ENCODE peak calls at places on chromosomes 16 and 17, in seven cellular contexts. One of them, this sample, is unnamed.
A peak's percentile ranks its signal among the peaks of the same experiment; 100 is the strongest.

GRCh38 chr17:60641810-60642220 is 35.8 kb upstream of the BCAS3 start:
- DNase-seq in A549: peak; percentile 81
- DNase-seq in right lobe of liver: no peak
- DNase-seq in transverse colon: peak; percentile 70
- DNase-seq in heart left ventricle: peak; percentile 78
- DNase-seq in breast epithelium: no peak
- DNase-seq in ovary: peak; percentile 70
- DNase-seq in this sample: peak; percentile 43

GRCh38 chr16:67936876-67937605 is 391 bp upstream of the PSMB10 start:
- DNase-seq in A549: peak; percentile 56
- DNase-seq in right lobe of liver: no peak
- DNase-seq in transverse colon: peak; percentile 83
- DNase-seq in heart left ventricle: no peak
- DNase-seq in breast epithelium: peak; percentile 56
- DNase-seq in ovary: no peak
- DNase-seq in this sample: peak; percentile 60

GRCh38 chr17:16374129-16374528 is 6.8 kb upstream of the UBB start:
- DNase-seq in A549: no peak
- DNase-seq in right lobe of liver: no peak
- DNase-seq in transverse colon: peak; percentile 35
- DNase-seq in heart left ventricle: no peak
- DNase-seq in breast epithelium: no peak
- DNase-seq in ovary: no peak
- DNase-seq in this sample: no peak

GRCh38 chr17:39591958-39592954 is 15.5 kb downstream of the NEUROD2 start:
- DNase-seq in A549: no peak
- DNase-seq in right lobe of liver: no peak
- DNase-seq in transverse colon: peak; percentile 41
- DNase-seq in heart left ventricle: no peak
- DNase-seq in breast epithelium: no peak
- DNase-seq in ovary: no peak
- DNase-seq in this sample: no peak

GRCh38 chr16:9119795-9120194 is 28.4 kb downstream of the HAPSTR1 start:
- DNase-seq in A549: no peak
- DNase-seq in right lobe of liver: no peak
- DNase-seq in transverse colon: no peak
- DNase-seq in heart left ventricle: peak; percentile 27
- DNase-seq in breast epithelium: peak; percentile 27
- DNase-seq in ovary: peak; percentile 66
- DNase-seq in this sample: no peak

GRCh38 chr17:50882851-50883250 is 16.7 kb upstream of the TOB1 start:
- DNase-seq in A549: peak; percentile 68
- DNase-seq in right lobe of liver: no peak
- DNase-seq in transverse colon: no peak
- DNase-seq in heart left ventricle: no peak
- DNase-seq in breast epithelium: no peak
- DNase-seq in ovary: no peak
- DNase-seq in this sample: no peak

GRCh38 chr17:75509528-75510258 is 5.6 kb downstream of the CASKIN2 start:
- DNase-seq in A549: no peak
- DNase-seq in right lobe of liver: peak; percentile 56
- DNase-seq in transverse colon: no peak
- DNase-seq in heart left ventricle: peak; percentile 85
- DNase-seq in breast epithelium: no peak
- DNase-seq in ovary: no peak
- DNase-seq in this sample: no peak

GRCh38 chr17:8859029-8859803 is 8.3 kb downstream of the PIK3R6 start:
- DNase-seq in A549: no peak
- DNase-seq in right lobe of liver: no peak
- DNase-seq in transverse colon: no peak
- DNase-seq in heart left ventricle: no peak
- DNase-seq in breast epithelium: no peak
- DNase-seq in ovary: no peak
- DNase-seq in this sample: no peak

GRCh38 chr17:38898291-38898679 is 27.1 kb upstream of the LASP1NB start:
- DNase-seq in A549: no peak
- DNase-seq in right lobe of liver: no peak
- DNase-seq in transverse colon: peak; percentile 62
- DNase-seq in heart left ventricle: no peak
- DNase-seq in breast epithelium: no peak
- DNase-seq in ovary: no peak
- DNase-seq in this sample: no peak

GRCh38 chr17:74523308-74523707 is 8.0 kb downstream of the CD300LB start:
- DNase-seq in A549: no peak
- DNase-seq in right lobe of liver: no peak
- DNase-seq in transverse colon: no peak
- DNase-seq in heart left ventricle: no peak
- DNase-seq in breast epithelium: no peak
- DNase-seq in ovary: no peak
- DNase-seq in this sample: no peak

GRCh38 chr16:80707686-80708085 is 96.7 kb downstream of the CDYL2 start:
- DNase-seq in A549: no peak
- DNase-seq in right lobe of liver: no peak
- DNase-seq in transverse colon: no peak
- DNase-seq in heart left ventricle: no peak
- DNase-seq in breast epithelium: no peak
- DNase-seq in ovary: no peak
- DNase-seq in this sample: no peak

GRCh38 chr17:39868554-39868942 is 546 bp downstream of the ZPBP2 start:
- DNase-seq in A549: no peak
- DNase-seq in right lobe of liver: no peak
- DNase-seq in transverse colon: no peak
- DNase-seq in heart left ventricle: no peak
- DNase-seq in breast epithelium: no peak
- DNase-seq in ovary: no peak
- DNase-seq in this sample: no peak

GRCh38 chr16:89324056-89325010 is 106.8 kb downstream of the ZNF778 start:
- DNase-seq in A549: no peak
- DNase-seq in right lobe of liver: peak; percentile 20
- DNase-seq in transverse colon: no peak
- DNase-seq in heart left ventricle: no peak
- DNase-seq in breast epithelium: no peak
- DNase-seq in ovary: no peak
- DNase-seq in this sample: no peak

GRCh38 chr16:87658564-87659225 is 56.4 kb downstream of the JPH3 start:
- DNase-seq in A549: no peak
- DNase-seq in right lobe of liver: no peak
- DNase-seq in transverse colon: no peak
- DNase-seq in heart left ventricle: no peak
- DNase-seq in breast epithelium: no peak
- DNase-seq in ovary: no peak
- DNase-seq in this sample: no peak

GRCh38 chr17:17235212-17236174 is 1.5 kb downstream of the FLCN start:
- DNase-seq in A549: no peak
- DNase-seq in right lobe of liver: no peak
- DNase-seq in transverse colon: no peak
- DNase-seq in heart left ventricle: no peak
- DNase-seq in breast epithelium: no peak
- DNase-seq in ovary: no peak
- DNase-seq in this sample: no peak

GRCh38 chr17:42010898-42011516 is 6.2 kb downstream of the DNAJC7 start:
- DNase-seq in A549: peak; percentile 76
- DNase-seq in right lobe of liver: no peak
- DNase-seq in transverse colon: no peak
- DNase-seq in heart left ventricle: no peak
- DNase-seq in breast epithelium: no peak
- DNase-seq in ovary: no peak
- DNase-seq in this sample: no peak

GRCh38 chr17:17201907-17202306 is 4.2 kb downstream of the PLD6 start:
- DNase-seq in A549: no peak
- DNase-seq in right lobe of liver: no peak
- DNase-seq in transverse colon: no peak
- DNase-seq in heart left ventricle: no peak
- DNase-seq in breast epithelium: no peak
- DNase-seq in ovary: no peak
- DNase-seq in this sample: no peak

GRCh38 chr17:12402963-12403622 is 262.6 kb upstream of the MYOCD start:
- DNase-seq in A549: peak; percentile 52
- DNase-seq in right lobe of liver: no peak
- DNase-seq in transverse colon: no peak
- DNase-seq in heart left ventricle: no peak
- DNase-seq in breast epithelium: no peak
- DNase-seq in ovary: no peak
- DNase-seq in this sample: no peak
- TF ChIP-seq CTCF in A549: no peak
- TF ChIP-seq CTCF in right lobe of liver: no peak
- TF ChIP-seq CTCF in transverse colon: no peak
- TF ChIP-seq CTCF in heart left ventricle: no peak
- TF ChIP-seq CTCF in breast epithelium: no peak
- TF ChIP-seq CTCF in ovary: no peak
- TF ChIP-seq CTCF in this sample: no peak

DNA sequence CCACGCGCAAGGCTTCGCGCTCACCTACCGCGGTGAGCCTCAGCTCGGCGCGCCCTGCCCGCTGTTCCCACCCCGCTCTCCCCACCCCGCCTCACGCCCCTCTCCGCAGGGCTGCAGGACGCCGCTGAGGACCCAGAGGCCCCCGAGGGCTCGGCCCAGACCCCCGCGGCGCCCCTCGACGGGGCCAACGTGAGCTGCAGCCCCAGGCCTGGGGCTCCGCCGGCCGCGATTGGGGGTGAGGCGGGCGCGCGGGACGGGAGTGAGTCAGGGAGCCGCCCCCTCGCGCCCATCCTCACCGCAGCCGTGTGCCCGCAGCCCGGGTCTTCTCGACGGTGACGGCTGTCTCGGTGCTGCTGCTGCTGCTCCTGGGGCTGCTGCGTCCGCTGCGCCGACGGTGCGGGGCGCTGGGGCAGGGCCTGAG is 1.9 kb upstream of the PAQR4 start:
- DNase-seq in A549: no peak
- DNase-seq in right lobe of liver: no peak
- DNase-seq in transverse colon: no peak
- DNase-seq in heart left ventricle: no peak
- DNase-seq in breast epithelium: no peak
- DNase-seq in ovary: no peak
- DNase-seq in this sample: no peak
- TF ChIP-seq POLR2A in A549: no peak
- TF ChIP-seq POLR2A in right lobe of liver: no peak
- TF ChIP-seq POLR2A in transverse colon: no peak
- TF ChIP-seq POLR2A in heart left ventricle: no peak
- TF ChIP-seq POLR2A in breast epithelium: no peak
- TF ChIP-seq POLR2A in ovary: no peak
- TF ChIP-seq POLR2A in this sample: no peak

GRCh38 chr17:28405632-28406477 is at the start of gene SLC46A1:
- DNase-seq in A549: peak; percentile 76
- DNase-seq in right lobe of liver: peak; percentile 73
- DNase-seq in transverse colon: peak; percentile 73
- DNase-seq in heart left ventricle: peak; percentile 63
- DNase-seq in breast epithelium: peak; percentile 50
- DNase-seq in ovary: peak; percentile 57
- DNase-seq in this sample: peak; percentile 48
- H3K4me1 ChIP-seq in A549: peaks cover 15% of the 10 kb centered on the region
- H3K4me1 ChIP-seq in right lobe of liver: no peaks in the 10 kb centered on the region
- H3K4me1 ChIP-seq in transverse colon: peaks cover 20% of the 10 kb centered on the region
- H3K4me1 ChIP-seq in heart left ventricle: peaks cover 8% of the 10 kb centered on the region
- H3K4me1 ChIP-seq in breast epithelium: peaks cover 3% of the 10 kb centered on the region
- H3K4me1 ChIP-seq in ovary: peaks cover 7% of the 10 kb centered on the region
- H3K4me1 ChIP-seq in this sample: peaks cover 2% of the 10 kb centered on the region

GRCh38 chr16:71572497-71573116 is 4.3 kb downstream of the TAT start:
- DNase-seq in A549: no peak
- DNase-seq in right lobe of liver: no peak
- DNase-seq in transverse colon: no peak
- DNase-seq in heart left ventricle: no peak
- DNase-seq in breast epithelium: no peak
- DNase-seq in ovary: no peak
- DNase-seq in this sample: no peak
- TF ChIP-seq CTCF in A549: no peak
- TF ChIP-seq CTCF in right lobe of liver: no peak
- TF ChIP-seq CTCF in transverse colon: no peak
- TF ChIP-seq CTCF in heart left ventricle: no peak
- TF ChIP-seq CTCF in breast epithelium: no peak
- TF ChIP-seq CTCF in ovary: no peak
- TF ChIP-seq CTCF in this sample: no peak

GRCh38 chr17:1630662-1631061 is 2.0 kb upstream of the SLC43A2 start:
- DNase-seq in A549: no peak
- DNase-seq in right lobe of liver: no peak
- DNase-seq in transverse colon: no peak
- DNase-seq in heart left ventricle: no peak
- DNase-seq in breast epithelium: no peak
- DNase-seq in ovary: no peak
- DNase-seq in this sample: no peak

GRCh38 chr17:1629647-1630310 is 1.1 kb upstream of the SLC43A2 start:
- DNase-seq in A549: peak; percentile 76
- DNase-seq in right lobe of liver: peak; percentile 85
- DNase-seq in transverse colon: peak; percentile 87
- DNase-seq in heart left ventricle: no peak
- DNase-seq in breast epithelium: peak; percentile 57
- DNase-seq in ovary: no peak
- DNase-seq in this sample: peak; percentile 53

GRCh38 chr17:1627987-1628855 is at the start of gene SLC43A2:
- DNase-seq in A549: peak; percentile 98
- DNase-seq in right lobe of liver: peak; percentile 87
- DNase-seq in transverse colon: peak; percentile 86
- DNase-seq in heart left ventricle: peak; percentile 83
- DNase-seq in breast epithelium: peak; percentile 73
- DNase-seq in ovary: peak; percentile 75
- DNase-seq in this sample: peak; percentile 81

GRCh38 chr17:1627219-1627986 is 1.2 kb downstream of the SLC43A2 start:
- DNase-seq in A549: no peak
- DNase-seq in right lobe of liver: peak; percentile 36
- DNase-seq in transverse colon: peak; percentile 44
- DNase-seq in heart left ventricle: no peak
- DNase-seq in breast epithelium: no peak
- DNase-seq in ovary: no peak
- DNase-seq in this sample: no peak

GRCh38 chr17:1628856-1629646 is 417 bp upstream of the SLC43A2 start:
- DNase-seq in A549: peak; percentile 100
- DNase-seq in right lobe of liver: peak; percentile 93
- DNase-seq in transverse colon: peak; percentile 95
- DNase-seq in heart left ventricle: peak; percentile 97
- DNase-seq in breast epithelium: peak; percentile 96
- DNase-seq in ovary: peak; percentile 94
- DNase-seq in this sample: peak; percentile 94
- TF ChIP-seq POLR2A in A549: peak; percentile 59
- TF ChIP-seq POLR2A in right lobe of liver: no peak
- TF ChIP-seq POLR2A in transverse colon: peak; percentile 15
- TF ChIP-seq POLR2A in heart left ventricle: peak; percentile 79
- TF ChIP-seq POLR2A in breast epithelium: peak; percentile 8
- TF ChIP-seq POLR2A in ovary: peak; percentile 49
- TF ChIP-seq POLR2A in this sample: peak; percentile 74

GRCh38 chr17:77318491-77319210 is 177.9 kb downstream of the SEC14L1 start:
- DNase-seq in A549: no peak
- DNase-seq in right lobe of liver: no peak
- DNase-seq in transverse colon: peak; percentile 54
- DNase-seq in heart left ventricle: no peak
- DNase-seq in breast epithelium: no peak
- DNase-seq in ovary: peak; percentile 51
- DNase-seq in this sample: no peak

GRCh38 chr17:77320501-77321256 is 179.9 kb downstream of the SEC14L1 start:
- DNase-seq in A549: no peak
- DNase-seq in right lobe of liver: no peak
- DNase-seq in transverse colon: peak; percentile 29
- DNase-seq in heart left ventricle: no peak
- DNase-seq in breast epithelium: peak; percentile 67
- DNase-seq in ovary: peak; percentile 50
- DNase-seq in this sample: no peak

GRCh38 chr17:77319211-77320031 is 178.7 kb downstream of the SEC14L1 start:
- DNase-seq in A549: peak; percentile 95
- DNase-seq in right lobe of liver: peak; percentile 78
- DNase-seq in transverse colon: peak; percentile 94
- DNase-seq in heart left ventricle: peak; percentile 86
- DNase-seq in breast epithelium: peak; percentile 94
- DNase-seq in ovary: peak; percentile 88
- DNase-seq in this sample: peak; percentile 95

GRCh38 chr17:77318021-77318420 is 177.3 kb downstream of the SEC14L1 start:
- DNase-seq in A549: no peak
- DNase-seq in right lobe of liver: no peak
- DNase-seq in transverse colon: peak; percentile 8
- DNase-seq in heart left ventricle: no peak
- DNase-seq in breast epithelium: no peak
- DNase-seq in ovary: no peak
- DNase-seq in this sample: no peak

GRCh38 chr17:77320046-77320445 is 179.3 kb downstream of the SEC14L1 start:
- DNase-seq in A549: no peak
- DNase-seq in right lobe of liver: no peak
- DNase-seq in transverse colon: peak; percentile 32
- DNase-seq in heart left ventricle: no peak
- DNase-seq in breast epithelium: no peak
- DNase-seq in ovary: peak; percentile 59
- DNase-seq in this sample: no peak
- H3K4me1 ChIP-seq in A549: peaks cover 82% of the 10 kb centered on the region
- H3K4me1 ChIP-seq in right lobe of liver: no peaks in the 10 kb centered on the region
- H3K4me1 ChIP-seq in transverse colon: peaks cover 52% of the 10 kb centered on the region
- H3K4me1 ChIP-seq in heart left ventricle: peaks cover 49% of the 10 kb centered on the region
- H3K4me1 ChIP-seq in breast epithelium: peaks cover 38% of the 10 kb centered on the region
- H3K4me1 ChIP-seq in ovary: peaks cover 47% of the 10 kb centered on the region
- H3K4me1 ChIP-seq in this sample: peaks cover 32% of the 10 kb centered on the region